ENCODE peak calls at places on chromosome 6, in eight cellular contexts. R is stomach, X is adrenal gland, D is HepG2, V is testis, C is ovary, M is IMR-90, L is gastrocnemius medialis. Q is an unnamed sample. For H3K4me1, the result is how much of the 10 kb centered on the place peaks cover.

GRCh38 chr6:133396225-133396624 is 155.1 kb downstream of the EYA4 start:
- DNase-seq in R (no peak), X (no peak), D (no peak), V (no peak), C (no peak), M (no peak), L (peak), Q (no peak)

GRCh38 chr6:56448056-56448455 is 194.6 kb downstream of the DST start:
- DNase-seq in R (no peak), X (no peak), D (no peak), V (no peak), C (no peak), M (no peak), L (no peak), Q (no peak)

GRCh38 chr6:4687989-4688947 is 87.9 kb upstream of the CDYL start:
- DNase-seq in R (no peak), X (peak), D (no peak), V (no peak), C (no peak), M (peak), L (no peak), Q (no peak)

GRCh38 chr6:107153061-107153460 is 37.7 kb upstream of the BEND3 start:
- DNase-seq in R (no peak), X (no peak), D (no peak), V (no peak), C (no peak), M (peak), L (no peak), Q (no peak)

GRCh38 chr6:15077964-15078363 is 167.9 kb upstream of the JARID2 start:
- DNase-seq in R (no peak), X (no peak), D (no peak), V (no peak), C (no peak), M (no peak), L (no peak), Q (no peak)

GRCh38 chr6:25202505-25202904 is 76.7 kb upstream of the CARMIL1 start:
- DNase-seq in R (no peak), X (no peak), D (no peak), V (no peak), C (no peak), M (peak), L (no peak), Q (no peak)

GRCh38 chr6:97186416-97186999 is 96.5 kb downstream of the MMS22L start:
- DNase-seq in R (peak), X (peak), D (peak), V (peak), C (peak), M (peak), L (peak), Q (no peak)

GRCh38 chr6:52365317-52365716 is 3.4 kb downstream of the PAQR8 start:
- DNase-seq in R (no peak), X (no peak), D (no peak), V (no peak), C (no peak), M (no peak), L (no peak), Q (no peak)

GRCh38 chr6:105510746-105511145 is 107.9 kb upstream of the PREP start:
- DNase-seq in R (no peak), X (no peak), D (no peak), V (no peak), C (no peak), M (peak), L (no peak), Q (no peak)

GRCh38 chr6:9204171-9204570 is 768.8 kb upstream of the SLC35B3 start:
- DNase-seq in R (no peak), X (peak), D (no peak), V (no peak), C (no peak), M (peak), L (no peak), Q (no peak)

GRCh38 chr6:34018026-34018425 is 127.9 kb downstream of the GRM4 start:
- DNase-seq in R (no peak), X (no peak), D (no peak), V (no peak), C (no peak), M (no peak), L (no peak), Q (no peak)

GRCh38 chr6:127392301-127392700 is 48.9 kb upstream of the ECHDC1 start:
- DNase-seq in R (no peak), X (no peak), D (no peak), V (no peak), C (no peak), M (no peak), L (no peak), Q (no peak)

GRCh38 chr6:139591075-139591474 is 216.6 kb upstream of the CITED2 start:
- DNase-seq in R (no peak), X (no peak), D (no peak), V (no peak), C (no peak), M (peak), L (no peak), Q (no peak)

GRCh38 chr6:139590206-139590605 is 215.8 kb upstream of the CITED2 start:
- DNase-seq in R (peak), X (no peak), D (no peak), V (no peak), C (no peak), M (no peak), L (no peak), Q (no peak)

GRCh38 chr6:139593081-139593480 is 218.6 kb upstream of the CITED2 start:
- DNase-seq in R (no peak), X (no peak), D (no peak), V (no peak), C (no peak), M (no peak), L (no peak), Q (no peak)

GRCh38 chr6:139594333-139594965 is 220.0 kb upstream of the CITED2 start:
- DNase-seq in R (no peak), X (no peak), D (no peak), V (no peak), C (no peak), M (no peak), L (no peak), Q (no peak)

DNA sequence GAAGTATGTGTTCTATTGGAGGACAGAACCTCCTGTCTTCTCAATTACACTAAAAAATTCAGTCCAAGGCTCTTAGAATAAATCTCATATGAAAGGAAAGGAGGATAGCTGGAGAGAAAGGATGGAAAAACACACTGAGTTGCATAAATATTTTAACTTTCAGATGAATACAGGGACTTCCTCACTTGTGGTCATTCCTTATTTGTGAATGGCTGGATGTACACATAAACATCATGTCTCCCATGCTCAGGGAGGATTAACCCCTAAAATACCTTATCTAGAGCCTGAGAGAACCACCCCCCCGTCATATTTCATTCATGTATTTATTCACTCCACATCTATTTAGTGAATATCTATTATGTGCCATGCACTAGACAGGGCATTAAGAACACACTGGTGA is 217.6 kb upstream of the CITED2 start:
- DNase-seq in R (no peak), X (no peak), D (no peak), V (no peak), C (no peak), M (no peak), L (no peak), Q (no peak)
- H3K4me1 ChIP-seq in R (half or more), X (under half), D (half or more), V (under half), C (under half), M (under half), L (half or more), Q (half or more)

DNA sequence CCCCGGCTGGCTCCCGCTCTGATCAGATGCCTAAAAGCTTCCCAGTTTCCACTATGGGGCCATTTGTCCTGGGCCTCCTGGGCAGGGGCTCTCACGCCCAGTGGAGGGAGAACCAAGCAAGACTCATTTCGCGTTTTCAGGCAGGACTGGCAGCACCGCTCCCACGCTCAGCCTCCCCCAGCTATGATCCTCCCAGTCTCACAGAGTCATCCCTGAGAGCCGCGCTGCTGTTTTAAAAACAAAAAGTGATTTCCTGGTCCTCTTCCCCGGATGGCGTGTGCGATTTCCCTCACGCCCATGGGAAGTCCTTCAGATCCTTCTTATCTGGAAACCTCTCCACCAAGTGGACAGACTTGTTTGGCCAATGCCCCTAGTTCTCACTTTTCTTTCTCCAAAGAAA is at the start of gene ADGRF5:
- DNase-seq in R (no peak), X (no peak), D (no peak), V (no peak), C (no peak), M (no peak), L (no peak), Q (no peak)
- H3K4me3 ChIP-seq in R (peak), X (peak), D (no peak), V (no peak), C (no peak), M (no peak), L (peak), Q (peak)

DNA sequence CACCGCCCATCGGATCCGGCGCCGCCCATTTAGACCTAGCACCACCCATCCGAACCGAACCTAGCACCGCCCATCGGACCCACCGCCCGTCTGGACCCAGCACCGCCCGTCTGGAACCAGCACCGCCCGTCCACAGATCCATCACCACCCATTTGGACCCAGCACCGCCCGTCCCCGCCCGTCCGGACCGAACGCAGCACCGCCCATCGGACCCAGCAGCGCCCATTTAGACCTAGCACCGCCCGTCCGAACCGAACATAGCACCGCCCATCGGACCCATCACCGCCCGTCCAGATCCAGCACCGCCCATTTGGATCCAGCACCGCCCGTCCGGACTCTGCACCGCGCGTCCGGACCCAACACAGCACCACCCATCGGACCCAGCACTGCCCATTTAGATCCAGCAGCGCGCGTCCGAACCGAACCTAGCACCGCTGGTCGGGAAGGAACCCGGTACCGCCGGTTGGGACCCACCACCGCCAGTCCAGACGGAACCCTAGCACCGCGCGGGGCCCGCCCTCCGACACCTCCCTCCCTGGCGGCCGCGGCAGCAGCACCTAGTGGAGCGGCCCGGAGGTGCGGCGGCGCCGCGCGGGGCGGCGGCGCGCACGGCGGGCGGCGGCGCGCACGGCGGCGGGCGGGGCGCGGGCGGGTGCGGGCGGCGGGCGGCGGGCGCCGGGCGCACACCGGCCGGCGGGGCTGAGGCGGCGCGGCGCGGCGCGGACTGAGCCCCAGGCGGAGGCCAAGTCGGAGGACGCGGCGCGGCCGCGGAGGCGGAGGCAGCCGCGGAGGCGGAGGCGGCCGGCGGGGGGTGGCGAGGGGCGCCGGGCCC is at the start of gene AFDN:
- DNase-seq in R (peak), X (peak), D (no peak), V (peak), C (peak), M (peak), L (peak), Q (peak)
- TF ChIP-seq POLR2A in R (no peak), X (peak), D (peak), V (no peak), C (no peak), M (no peak), L (peak), Q (no peak)

GRCh38 chr6:111843347-111844147 is 29.7 kb downstream of the FYN start:
- DNase-seq in R (no peak), X (no peak), D (peak), V (peak), C (no peak), M (no peak), L (no peak), Q (no peak)
- H3K4me1 ChIP-seq in R (half or more), X (under half), D (half or more), V (under half), C (under half), M (under half), L (under half), Q (half or more)

DNA sequence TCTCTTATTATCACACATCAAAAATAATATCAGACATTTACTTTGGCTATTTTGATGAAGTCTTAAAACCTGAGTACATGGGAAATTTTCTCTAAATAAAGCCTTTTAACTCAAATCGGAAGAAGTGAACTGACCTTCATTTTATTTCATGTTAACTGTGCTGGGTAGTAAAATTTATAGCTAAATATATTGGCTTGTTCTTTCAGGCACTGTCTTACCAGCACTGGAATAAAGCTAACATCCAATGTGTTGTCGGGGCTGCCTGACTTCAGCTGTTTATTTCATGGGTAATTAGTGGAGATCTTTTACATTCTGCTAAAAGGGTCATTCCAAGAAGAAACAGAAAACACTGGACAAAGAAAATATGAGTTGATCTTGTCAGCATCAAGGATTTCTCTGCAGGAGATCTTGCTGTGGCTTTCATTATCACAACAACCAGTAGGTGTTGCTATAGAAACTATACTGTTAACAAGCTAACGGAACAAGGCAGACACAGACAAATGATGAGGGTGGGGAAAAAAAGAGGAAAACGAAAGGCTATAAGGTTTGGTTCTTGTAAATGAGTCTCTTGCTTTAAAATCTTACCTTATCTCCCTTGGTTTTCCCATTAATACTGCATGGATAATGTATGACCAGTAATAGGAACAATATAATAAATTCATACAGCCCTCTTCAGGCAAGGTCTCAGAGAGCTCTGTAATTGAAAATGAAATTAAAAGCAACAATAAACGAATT is 206.9 kb downstream of the SIM1 start:
- DNase-seq in R (no peak), X (no peak), D (peak), V (no peak), C (no peak), M (peak), L (no peak), Q (no peak)
- H3K4me3 ChIP-seq in R (no peak), X (no peak), D (no peak), V (no peak), C (no peak), M (peak), L (no peak), Q (no peak)